ENCODE peak calls at places on chromosome 17, in four cellular contexts. One of them, this sample, is unnamed.
A peak's percentile ranks its signal among the peaks of the same experiment; 100 is the strongest.

GRCh38 chr17:7323731-7324437 is 5.3 kb downstream of the NEURL4 start:
- DNase-seq in H9: peak; percentile 90
- DNase-seq in H1: peak; percentile 99
- DNase-seq in IMR-90: peak; percentile 17
- DNase-seq in this sample: peak; percentile 68

GRCh38 chr17:55086635-55087058 is 118.1 kb downstream of the STXBP4 start:
- DNase-seq in H9: no peak
- DNase-seq in H1: no peak
- DNase-seq in IMR-90: peak; percentile 90
- DNase-seq in this sample: no peak

GRCh38 chr17:44439168-44439567 is 49.7 kb upstream of the ITGA2B start:
- DNase-seq in H9: no peak
- DNase-seq in H1: no peak
- DNase-seq in IMR-90: no peak
- DNase-seq in this sample: no peak

GRCh38 chr17:52724578-52724977 is 566.1 kb upstream of the CA10 start:
- DNase-seq in H9: no peak
- DNase-seq in H1: no peak
- DNase-seq in IMR-90: no peak
- DNase-seq in this sample: peak; percentile 73

GRCh38 chr17:36786867-36787266 is 150.4 kb upstream of the LHX1 start:
- DNase-seq in H9: no peak
- DNase-seq in H1: no peak
- DNase-seq in IMR-90: no peak
- DNase-seq in this sample: no peak

GRCh38 chr17:69819316-69820087 is 255.5 kb upstream of the KCNJ16 start:
- DNase-seq in H9: no peak
- DNase-seq in H1: no peak
- DNase-seq in IMR-90: peak; percentile 67
- DNase-seq in this sample: no peak

GRCh38 chr17:67559381-67559966 is 158.3 kb upstream of the NOL11 start:
- DNase-seq in H9: peak; percentile 69
- DNase-seq in H1: peak; percentile 61
- DNase-seq in IMR-90: no peak
- DNase-seq in this sample: peak; percentile 54

GRCh38 chr17:73315481-73315880 is 3.7 kb upstream of the CDC42EP4 start:
- DNase-seq in H9: peak; percentile 24
- DNase-seq in H1: no peak
- DNase-seq in IMR-90: no peak
- DNase-seq in this sample: no peak

GRCh38 chr17:39599006-39599664 is 8.6 kb downstream of the NEUROD2 start:
- DNase-seq in H9: no peak
- DNase-seq in H1: peak; percentile 73
- DNase-seq in IMR-90: no peak
- DNase-seq in this sample: no peak

GRCh38 chr17:67639555-67639954 is 78.2 kb upstream of the NOL11 start:
- DNase-seq in H9: no peak
- DNase-seq in H1: no peak
- DNase-seq in IMR-90: no peak
- DNase-seq in this sample: no peak

GRCh38 chr17:39097159-39097519 is 54.3 kb downstream of the PLXDC1 start:
- DNase-seq in H9: no peak
- DNase-seq in H1: no peak
- DNase-seq in IMR-90: no peak
- DNase-seq in this sample: no peak

GRCh38 chr17:51914613-51915012 is 243.9 kb downstream of the CA10 start:
- DNase-seq in H9: no peak
- DNase-seq in H1: no peak
- DNase-seq in IMR-90: no peak
- DNase-seq in this sample: no peak

GRCh38 chr17:44785921-44786320 is 27.1 kb downstream of the ADAM11 start:
- DNase-seq in H9: peak; percentile 33
- DNase-seq in H1: no peak
- DNase-seq in IMR-90: no peak
- DNase-seq in this sample: no peak

GRCh38 chr17:40862985-40863733 is 3.9 kb downstream of the KRT12 start:
- DNase-seq in H9: peak; percentile 97
- DNase-seq in H1: peak; percentile 91
- DNase-seq in IMR-90: no peak
- DNase-seq in this sample: peak; percentile 83

GRCh38 chr17:10767237-10767636 is 36.7 kb downstream of the TMEM238L start:
- DNase-seq in H9: no peak
- DNase-seq in H1: no peak
- DNase-seq in IMR-90: no peak
- DNase-seq in this sample: no peak

GRCh38 chr17:44628234-44629188 is 27.8 kb upstream of the MEIOC start:
- DNase-seq in H9: peak; percentile 95
- DNase-seq in H1: peak; percentile 78
- DNase-seq in IMR-90: no peak
- DNase-seq in this sample: peak; percentile 95

GRCh38 chr17:70320642-70321345 is 151.5 kb downstream of the KCNJ2 start:
- DNase-seq in H9: no peak
- DNase-seq in H1: no peak
- DNase-seq in IMR-90: peak; percentile 8
- DNase-seq in this sample: no peak

GRCh38 chr17:16486373-16487250 is 5.4 kb downstream of the LRRC75A start:
- DNase-seq in H9: peak; percentile 82
- DNase-seq in H1: peak; percentile 65
- DNase-seq in IMR-90: peak; percentile 44
- DNase-seq in this sample: peak; percentile 57

GRCh38 chr17:50935201-50936124 is 69.3 kb upstream of the TOB1 start:
- DNase-seq in H9: no peak
- DNase-seq in H1: no peak
- DNase-seq in IMR-90: no peak
- DNase-seq in this sample: no peak

DNA sequence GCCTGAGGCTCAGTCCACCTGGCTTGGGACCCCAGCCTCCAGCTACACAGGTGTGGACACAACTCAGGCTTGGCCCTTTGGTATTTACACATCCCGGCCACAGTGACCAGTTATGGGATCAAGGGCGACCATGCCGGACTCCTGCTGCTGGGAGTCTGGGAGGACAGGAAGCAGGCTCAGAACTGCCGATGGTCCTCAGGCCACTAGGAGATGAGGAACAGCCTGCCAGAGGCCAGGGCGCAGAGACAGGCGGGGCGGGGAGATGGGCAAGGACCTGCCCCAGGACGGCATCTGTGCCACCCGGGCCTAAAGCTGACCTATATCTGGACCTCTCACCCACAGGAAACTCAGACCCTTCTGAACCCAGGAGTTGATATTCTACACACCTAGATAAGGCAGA is 12.5 kb downstream of the NXN start:
- DNase-seq in H9: no peak
- DNase-seq in H1: no peak
- DNase-seq in IMR-90: no peak
- DNase-seq in this sample: no peak
- H2BK15ac ChIP-seq in H9: no peak overlapping the region
- H2BK15ac ChIP-seq in H1: peak overlapping the region; percentile 46
- H2BK15ac ChIP-seq in IMR-90: no peak overlapping the region
- H2BK15ac ChIP-seq in this sample: no peak overlapping the region

DNA sequence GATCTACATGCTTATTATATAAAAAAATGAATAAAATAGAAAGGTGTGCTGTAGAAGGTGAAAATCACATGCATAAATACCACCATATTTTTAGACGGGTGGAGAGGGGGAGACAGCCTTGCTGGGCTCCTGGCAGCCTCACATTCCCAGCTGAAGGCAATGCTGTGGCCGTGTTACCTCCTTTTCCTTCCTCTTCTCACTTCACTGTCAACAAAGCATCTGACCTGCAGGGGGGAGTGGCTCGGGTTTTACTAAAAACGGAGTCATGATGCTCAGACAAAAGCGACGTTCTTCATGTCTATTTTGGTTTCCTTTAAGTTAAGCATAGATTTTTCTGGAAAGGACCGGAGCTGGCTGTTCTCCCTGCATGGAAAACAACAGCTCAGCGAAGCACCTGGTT is 5.6 kb upstream of the RPTOR start:
- DNase-seq in H9: peak; percentile 46
- DNase-seq in H1: no peak
- DNase-seq in IMR-90: no peak
- DNase-seq in this sample: peak; percentile 50
- H4K5ac ChIP-seq in H9: no peak overlapping the region
- H4K5ac ChIP-seq in H1: no peak overlapping the region
- H4K5ac ChIP-seq in IMR-90: no peak overlapping the region
- H4K5ac ChIP-seq in this sample: no peak overlapping the region

GRCh38 chr17:64230551-64231408 is 32.3 kb downstream of the TEX2 start:
- DNase-seq in H9: no peak
- DNase-seq in H1: no peak
- DNase-seq in IMR-90: peak; percentile 97
- DNase-seq in this sample: no peak
- H2BK15ac ChIP-seq in H9: no peak overlapping the region
- H2BK15ac ChIP-seq in H1: no peak overlapping the region
- H2BK15ac ChIP-seq in IMR-90: peak overlapping the region; percentile 96
- H2BK15ac ChIP-seq in this sample: no peak overlapping the region

DNA sequence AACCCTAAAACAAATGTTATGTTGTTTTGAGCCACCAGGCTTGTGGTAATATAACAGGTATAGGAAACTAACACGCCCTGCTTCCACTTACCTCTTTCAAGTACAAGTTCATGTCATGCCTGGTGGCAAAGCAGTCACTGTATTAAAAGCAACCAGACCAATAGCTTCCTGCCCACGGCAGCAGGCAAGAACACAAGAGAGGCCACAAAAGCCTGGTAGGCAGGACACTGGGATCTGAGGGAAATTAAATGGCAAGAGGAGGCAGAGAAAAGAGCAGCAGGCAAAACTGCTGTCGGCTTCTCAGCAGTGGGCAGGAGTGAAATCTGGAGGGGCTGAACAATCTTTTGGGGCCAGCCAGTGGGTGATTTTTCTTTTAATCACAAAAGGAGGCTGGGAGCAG is 2.2 kb downstream of the CYTH1 start:
- DNase-seq in H9: no peak
- DNase-seq in H1: no peak
- DNase-seq in IMR-90: no peak
- DNase-seq in this sample: no peak
- H4K5ac ChIP-seq in H9: no peak overlapping the region
- H4K5ac ChIP-seq in H1: no peak overlapping the region
- H4K5ac ChIP-seq in IMR-90: no peak overlapping the region
- H4K5ac ChIP-seq in this sample: no peak overlapping the region

GRCh38 chr17:34133350-34133749 is 121.7 kb upstream of the CCL2 start:
- DNase-seq in H9: no peak
- DNase-seq in H1: no peak
- DNase-seq in IMR-90: no peak
- DNase-seq in this sample: no peak

GRCh38 chr17:34126496-34126895 is 128.6 kb upstream of the CCL2 start:
- DNase-seq in H9: no peak
- DNase-seq in H1: peak; percentile 35
- DNase-seq in IMR-90: no peak
- DNase-seq in this sample: no peak

GRCh38 chr17:34126965-34127364 is 128.1 kb upstream of the CCL2 start:
- DNase-seq in H9: no peak
- DNase-seq in H1: no peak
- DNase-seq in IMR-90: no peak
- DNase-seq in this sample: no peak

GRCh38 chr17:34135841-34136240 is 119.2 kb upstream of the CCL2 start:
- DNase-seq in H9: peak; percentile 25
- DNase-seq in H1: no peak
- DNase-seq in IMR-90: no peak
- DNase-seq in this sample: peak; percentile 64

DNA sequence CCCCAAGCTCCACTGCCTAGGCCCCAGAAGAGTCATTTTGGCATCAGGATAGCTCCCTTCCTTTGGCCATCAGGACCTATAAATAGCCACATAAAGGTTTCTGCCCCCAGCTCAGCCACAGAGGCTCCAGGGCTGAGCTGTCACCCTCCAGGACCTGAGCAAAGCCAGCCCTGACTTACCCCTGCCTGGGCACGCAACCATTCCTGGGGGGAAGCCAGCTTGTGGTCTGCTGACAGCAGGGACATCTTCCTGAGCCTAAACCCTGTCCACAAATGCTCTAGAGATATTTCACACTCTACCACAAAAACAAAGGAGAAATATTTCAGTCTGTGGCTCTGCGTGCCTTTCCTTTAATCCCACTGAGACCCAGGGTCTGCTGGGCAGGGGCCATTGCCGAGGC is 123.7 kb upstream of the CCL2 start:
- DNase-seq in H9: no peak
- DNase-seq in H1: no peak
- DNase-seq in IMR-90: no peak
- DNase-seq in this sample: no peak
- H2BK15ac ChIP-seq in H9: no peak overlapping the region
- H2BK15ac ChIP-seq in H1: no peak overlapping the region
- H2BK15ac ChIP-seq in IMR-90: no peak overlapping the region
- H2BK15ac ChIP-seq in this sample: no peak overlapping the region

GRCh38 chr17:65527857-65528591 is 33.4 kb downstream of the AXIN2 start:
- DNase-seq in H9: peak; percentile 25
- DNase-seq in H1: no peak
- DNase-seq in IMR-90: no peak
- DNase-seq in this sample: no peak
- H4K5ac ChIP-seq in H9: no peak overlapping the region
- H4K5ac ChIP-seq in H1: no peak overlapping the region
- H4K5ac ChIP-seq in IMR-90: no peak overlapping the region
- H4K5ac ChIP-seq in this sample: no peak overlapping the region